ENCODE peak calls at places on chromosomes 5 and 9, in six cellular contexts. L is PC-9; Q is sigmoid colon; V is tibial nerve; A is CD8-positive, alpha-beta T cell; E is HCT116. S is an unnamed sample. For H3K4me1, the result is how much of the 10 kb centered on the place peaks cover.

GRCh38 chr9:9792144-9792857 is 820.5 kb downstream of the PTPRD start:
- DNase-seq in L (no peak), Q (no peak), V (no peak), A (no peak), E (no peak), S (no peak)

GRCh38 chr9:27183701-27184100 is 74.7 kb downstream of the TEK start:
- DNase-seq in L (no peak), Q (no peak), V (no peak), A (no peak), E (no peak), S (no peak)

GRCh38 chr5:28344803-28345433 is 1306.5 kb upstream of the CDH9 start:
- DNase-seq in L (no peak), Q (no peak), V (no peak), A (no peak), E (no peak), S (no peak)

GRCh38 chr5:863244-863805 is 12.5 kb upstream of the ZDHHC11 start:
- DNase-seq in L (no peak), Q (no peak), V (no peak), A (no peak), E (no peak), S (no peak)

GRCh38 chr5:80780761-80781285 is 126.0 kb upstream of the DHFR start:
- DNase-seq in L (no peak), Q (no peak), V (no peak), A (no peak), E (no peak), S (no peak)

GRCh38 chr5:155004138-155004744 is 9.3 kb upstream of the KIF4B start:
- DNase-seq in L (no peak), Q (no peak), V (no peak), A (no peak), E (peak), S (no peak)

GRCh38 chr5:146947181-146947941 is 68.8 kb upstream of the PPP2R2B start:
- DNase-seq in L (no peak), Q (no peak), V (no peak), A (peak), E (peak), S (no peak)

GRCh38 chr5:126464959-126465358 is 41.8 kb downstream of the GRAMD2B start:
- DNase-seq in L (no peak), Q (no peak), V (no peak), A (no peak), E (no peak), S (no peak)

GRCh38 chr5:59798862-59799667 is 94.5 kb downstream of the PDE4D start:
- DNase-seq in L (peak), Q (no peak), V (no peak), A (no peak), E (no peak), S (no peak)

GRCh38 chr9:107127608-107128007 is 155.5 kb upstream of the RAD23B start:
- DNase-seq in L (no peak), Q (no peak), V (no peak), A (no peak), E (no peak), S (no peak)

GRCh38 chr9:117160254-117160653 is 254.6 kb downstream of the ASTN2 start:
- DNase-seq in L (no peak), Q (no peak), V (no peak), A (no peak), E (no peak), S (no peak)

GRCh38 chr9:107242073-107243063 is 40.7 kb upstream of the RAD23B start:
- DNase-seq in L (peak), Q (no peak), V (no peak), A (no peak), E (no peak), S (no peak)

GRCh38 chr5:124735169-124735858 is 11.1 kb downstream of the ZNF608 start:
- DNase-seq in L (no peak), Q (no peak), V (no peak), A (no peak), E (no peak), S (no peak)

GRCh38 chr5:173258466-173258865 is 23.5 kb upstream of the NKX2-5 start:
- DNase-seq in L (no peak), Q (no peak), V (no peak), A (no peak), E (no peak), S (no peak)

GRCh38 chr9:92917176-92917800 is 30.0 kb upstream of the FGD3 start:
- DNase-seq in L (no peak), Q (no peak), V (no peak), A (no peak), E (no peak), S (no peak)

GRCh38 chr9:111040494-111040893 is 2.2 kb upstream of the LPAR1 start:
- DNase-seq in L (no peak), Q (no peak), V (no peak), A (no peak), E (no peak), S (no peak)

GRCh38 chr5:135186662-135187522 is 152.9 kb upstream of the PITX1 start:
- DNase-seq in L (peak), Q (no peak), V (no peak), A (no peak), E (no peak), S (peak)

GRCh38 chr9:127903557-127904475 is 4.4 kb upstream of the ST6GALNAC6 start:
- DNase-seq in L (no peak), Q (peak), V (peak), A (peak), E (no peak), S (peak)

GRCh38 chr9:36748322-36748899 is 175.7 kb downstream of the MELK start:
- DNase-seq in L (no peak), Q (no peak), V (no peak), A (peak), E (no peak), S (no peak)

GRCh38 chr5:81717815-81718214 is 33.1 kb downstream of the SSBP2 start:
- DNase-seq in L (no peak), Q (no peak), V (no peak), A (no peak), E (no peak), S (no peak)

GRCh38 chr9:136296434-136297015 is 7.4 kb downstream of the CCDC187 start:
- DNase-seq in L (peak), Q (no peak), V (no peak), A (no peak), E (no peak), S (no peak)

GRCh38 chr9:119273984-119274665 is 95.1 kb downstream of the BRINP1 start:
- DNase-seq in L (no peak), Q (no peak), V (no peak), A (no peak), E (no peak), S (no peak)

GRCh38 chr5:180155331-180155881 is 53.6 kb downstream of the RASGEF1C start:
- DNase-seq in L (no peak), Q (peak), V (no peak), A (no peak), E (no peak), S (peak)

GRCh38 chr5:18507114-18507513 is 872.9 kb downstream of the TAF11L14 start:
- DNase-seq in L (no peak), Q (no peak), V (no peak), A (no peak), E (no peak), S (no peak)

GRCh38 chr9:81599837-81600236 is 89.5 kb downstream of the TLE1 start:
- DNase-seq in L (no peak), Q (no peak), V (no peak), A (no peak), E (no peak), S (no peak)

GRCh38 chr9:88998506-88998905 is 7.2 kb downstream of the S1PR3 start:
- DNase-seq in L (no peak), Q (no peak), V (no peak), A (no peak), E (no peak), S (no peak)

DNA sequence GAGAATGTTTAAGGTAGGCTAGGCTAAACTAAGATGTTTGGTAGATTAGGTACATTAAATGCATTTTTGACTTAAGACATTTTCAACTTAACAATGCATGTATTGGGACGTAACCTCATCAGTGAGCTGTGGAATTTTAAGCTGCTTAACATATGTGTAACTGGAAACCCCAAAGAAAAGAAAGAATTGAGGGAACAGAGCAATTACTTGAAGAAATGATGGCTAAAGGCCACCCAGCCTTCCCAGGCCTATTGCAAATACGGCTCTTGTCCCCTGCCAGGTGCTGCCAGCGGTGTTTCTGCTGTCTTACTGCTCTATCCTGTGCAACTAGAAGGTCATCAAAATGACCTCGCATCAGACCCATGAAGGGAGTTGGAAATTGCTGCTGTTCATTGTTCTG is 52.0 kb downstream of the RICTOR start:
- DNase-seq in L (no peak), Q (no peak), V (no peak), A (no peak), E (no peak), S (no peak)
- H3K4me1 ChIP-seq in L (under half), Q (under half), V (under half), A (under half), E (under half), S (under half)

DNA sequence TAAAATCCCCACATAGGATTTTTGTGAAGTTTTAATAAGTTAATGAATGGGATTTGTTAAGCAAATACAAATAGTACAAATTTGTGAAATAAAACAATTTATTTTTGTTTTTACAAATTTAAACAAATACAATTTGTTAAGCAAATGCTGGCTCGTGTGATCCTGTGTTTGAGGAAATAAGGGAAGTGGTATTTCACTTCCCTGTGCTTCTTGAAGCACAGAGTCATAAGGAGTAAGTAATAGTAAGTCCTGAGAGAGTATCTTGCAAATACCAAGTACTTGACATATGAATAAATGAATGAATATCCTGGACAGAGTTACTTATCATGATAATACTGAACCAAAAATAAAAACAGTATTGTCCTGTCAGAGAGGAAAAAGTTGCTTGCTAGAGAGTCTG is 9.1 kb downstream of the SMIM3 start:
- DNase-seq in L (no peak), Q (no peak), V (no peak), A (no peak), E (no peak), S (no peak)
- H3K4me1 ChIP-seq in L (under half), Q (under half), V (half or more), A (under half), E (half or more), S (under half)

GRCh38 chr5:132458226-132458560 is 32.4 kb downstream of the IRF1 start:
- DNase-seq in L (no peak), Q (no peak), V (no peak), A (no peak), E (no peak), S (no peak)
- H3K4me1 ChIP-seq in L (under half), Q (under half), V (half or more), A (half or more), E (under half), S (under half)

GRCh38 chr9:137666505-137666809 is 47.7 kb downstream of the EHMT1 start:
- DNase-seq in L (no peak), Q (no peak), V (no peak), A (no peak), E (no peak), S (no peak)

GRCh38 chr9:137665226-137665625 is 46.4 kb downstream of the EHMT1 start:
- DNase-seq in L (no peak), Q (no peak), V (no peak), A (no peak), E (no peak), S (no peak)

GRCh38 chr9:137665697-137666504 is 47.1 kb downstream of the EHMT1 start:
- DNase-seq in L (no peak), Q (peak), V (no peak), A (no peak), E (no peak), S (no peak)

GRCh38 chr9:137668203-137668602 is 49.4 kb downstream of the EHMT1 start:
- DNase-seq in L (no peak), Q (no peak), V (no peak), A (no peak), E (no peak), S (no peak)

GRCh38 chr9:137666950-137667670 is 48.3 kb downstream of the EHMT1 start:
- DNase-seq in L (no peak), Q (peak), V (no peak), A (no peak), E (no peak), S (no peak)
- H3K4me1 ChIP-seq in L (under half), Q (under half), V (half or more), A (under half), E (under half), S (under half)

DNA sequence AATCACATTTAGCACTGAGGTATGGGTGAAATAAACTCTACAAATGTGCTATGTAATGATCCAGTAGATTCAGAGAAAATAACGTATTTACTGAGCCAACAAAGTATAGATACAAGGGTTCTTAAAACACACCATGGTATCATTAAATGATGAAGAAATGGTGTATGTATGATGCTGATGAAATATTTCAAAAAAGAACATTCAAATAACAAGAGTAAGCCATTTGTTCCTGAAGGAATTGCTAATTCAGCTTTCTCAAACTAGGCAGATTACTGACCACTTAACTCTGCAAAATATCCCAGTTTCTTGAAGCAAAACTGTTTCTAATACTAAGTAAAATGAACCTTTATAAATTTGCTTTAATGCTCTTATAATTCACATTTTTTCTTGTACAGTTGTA is 97.6 kb upstream of the IFNE start:
- DNase-seq in L (no peak), Q (no peak), V (no peak), A (no peak), E (no peak), S (no peak)
- H3K4me1 ChIP-seq in L (under half), Q (under half), V (under half), A (under half), E (half or more), S (under half)

GRCh38 chr5:53008751-53009150 is 19.6 kb downstream of the ITGA2 start:
- DNase-seq in L (no peak), Q (no peak), V (no peak), A (no peak), E (peak), S (no peak)
- H3K4me1 ChIP-seq in L (under half), Q (under half), V (under half), A (under half), E (under half), S (under half)

S was measured in right atrium auricular region.